ENCODE peak calls at places on chromosomes 5 and 9, in six cellular contexts. One of them, this sample, is unnamed.
A peak's percentile ranks its signal among the peaks of the same experiment; 100 is the strongest.

GRCh38 chr9:126705311-126705766 is 91.6 kb downstream of the LMX1B start:
- DNase-seq in RWPE1: peak; percentile 88
- DNase-seq in stimulated activated CD8-positive, alpha-beta memory T cell treated with anti-CD3 and anti-CD28 coated beads, Interleukin-4, amount 100 ng/mL, for 48 hours: peak; percentile 93
- DNase-seq in foreskin fibroblast: peak; percentile 45
- DNase-seq in naive thymus-derived CD8-positive, alpha-beta T cell: peak; percentile 71
- DNase-seq in epithelial cell of esophagus: peak; percentile 69
- DNase-seq in this sample: no peak

GRCh38 chr9:95573463-95573862 is 56.7 kb upstream of the PTCH1 start:
- DNase-seq in epithelial cell of esophagus: no peak
- DNase-seq in foreskin fibroblast: no peak
- DNase-seq in naive thymus-derived CD8-positive, alpha-beta T cell: no peak
- DNase-seq in RWPE1: no peak
- DNase-seq in stimulated activated CD8-positive, alpha-beta memory T cell treated with anti-CD3 and anti-CD28 coated beads, Interleukin-4, amount 100 ng/mL, for 48 hours: no peak
- DNase-seq in this sample: no peak

GRCh38 chr5:96752341-96753016 is 55.3 kb downstream of the ERAP1 start:
- DNase-seq in stimulated activated CD8-positive, alpha-beta memory T cell treated with anti-CD3 and anti-CD28 coated beads, Interleukin-4, amount 100 ng/mL, for 48 hours: no peak
- DNase-seq in naive thymus-derived CD8-positive, alpha-beta T cell: no peak
- DNase-seq in RWPE1: peak; percentile 66
- DNase-seq in epithelial cell of esophagus: peak; percentile 62
- DNase-seq in foreskin fibroblast: peak; percentile 26
- DNase-seq in this sample: no peak

GRCh38 chr9:123355761-123356520 is at the start of gene CRB2:
- DNase-seq in foreskin fibroblast: no peak
- DNase-seq in stimulated activated CD8-positive, alpha-beta memory T cell treated with anti-CD3 and anti-CD28 coated beads, Interleukin-4, amount 100 ng/mL, for 48 hours: no peak
- DNase-seq in naive thymus-derived CD8-positive, alpha-beta T cell: no peak
- DNase-seq in epithelial cell of esophagus: no peak
- DNase-seq in RWPE1: no peak
- DNase-seq in this sample: no peak

GRCh38 chr9:105475302-105475701 is 27.5 kb downstream of the FSD1L start:
- DNase-seq in epithelial cell of esophagus: peak; percentile 27
- DNase-seq in naive thymus-derived CD8-positive, alpha-beta T cell: no peak
- DNase-seq in RWPE1: no peak
- DNase-seq in foreskin fibroblast: peak; percentile 24
- DNase-seq in stimulated activated CD8-positive, alpha-beta memory T cell treated with anti-CD3 and anti-CD28 coated beads, Interleukin-4, amount 100 ng/mL, for 48 hours: no peak
- DNase-seq in this sample: no peak

GRCh38 chr9:129313331-129313955 is 135.4 kb upstream of the IER5L start:
- DNase-seq in stimulated activated CD8-positive, alpha-beta memory T cell treated with anti-CD3 and anti-CD28 coated beads, Interleukin-4, amount 100 ng/mL, for 48 hours: peak; percentile 11
- DNase-seq in foreskin fibroblast: no peak
- DNase-seq in naive thymus-derived CD8-positive, alpha-beta T cell: no peak
- DNase-seq in RWPE1: no peak
- DNase-seq in epithelial cell of esophagus: no peak
- DNase-seq in this sample: no peak

GRCh38 chr5:132506094-132506692 is 15.6 kb upstream of the IRF1 start:
- DNase-seq in epithelial cell of esophagus: peak; percentile 62
- DNase-seq in stimulated activated CD8-positive, alpha-beta memory T cell treated with anti-CD3 and anti-CD28 coated beads, Interleukin-4, amount 100 ng/mL, for 48 hours: no peak
- DNase-seq in RWPE1: peak; percentile 77
- DNase-seq in naive thymus-derived CD8-positive, alpha-beta T cell: no peak
- DNase-seq in foreskin fibroblast: peak; percentile 86
- DNase-seq in this sample: no peak

GRCh38 chr9:134056483-134057310 is 11.1 kb downstream of the BRD3 start:
- DNase-seq in naive thymus-derived CD8-positive, alpha-beta T cell: no peak
- DNase-seq in foreskin fibroblast: no peak
- DNase-seq in stimulated activated CD8-positive, alpha-beta memory T cell treated with anti-CD3 and anti-CD28 coated beads, Interleukin-4, amount 100 ng/mL, for 48 hours: no peak
- DNase-seq in epithelial cell of esophagus: no peak
- DNase-seq in RWPE1: peak; percentile 33
- DNase-seq in this sample: no peak

GRCh38 chr9:2494571-2494970 is 127.0 kb upstream of the VLDLR start:
- DNase-seq in RWPE1: no peak
- DNase-seq in foreskin fibroblast: peak; percentile 61
- DNase-seq in stimulated activated CD8-positive, alpha-beta memory T cell treated with anti-CD3 and anti-CD28 coated beads, Interleukin-4, amount 100 ng/mL, for 48 hours: no peak
- DNase-seq in naive thymus-derived CD8-positive, alpha-beta T cell: no peak
- DNase-seq in epithelial cell of esophagus: peak; percentile 49
- DNase-seq in this sample: no peak

GRCh38 chr5:92887254-92887653 is 693.8 kb downstream of the NR2F1-AS1 start:
- DNase-seq in stimulated activated CD8-positive, alpha-beta memory T cell treated with anti-CD3 and anti-CD28 coated beads, Interleukin-4, amount 100 ng/mL, for 48 hours: no peak
- DNase-seq in RWPE1: no peak
- DNase-seq in foreskin fibroblast: no peak
- DNase-seq in epithelial cell of esophagus: no peak
- DNase-seq in naive thymus-derived CD8-positive, alpha-beta T cell: no peak
- DNase-seq in this sample: no peak

GRCh38 chr5:69238760-69239251 is 4.1 kb downstream of the CDK7 start:
- DNase-seq in epithelial cell of esophagus: peak; percentile 86
- DNase-seq in RWPE1: peak; percentile 94
- DNase-seq in naive thymus-derived CD8-positive, alpha-beta T cell: no peak
- DNase-seq in foreskin fibroblast: peak; percentile 65
- DNase-seq in stimulated activated CD8-positive, alpha-beta memory T cell treated with anti-CD3 and anti-CD28 coated beads, Interleukin-4, amount 100 ng/mL, for 48 hours: no peak
- DNase-seq in this sample: no peak

GRCh38 chr5:50447940-50448339 is 6.9 kb upstream of the EMB start:
- DNase-seq in foreskin fibroblast: no peak
- DNase-seq in naive thymus-derived CD8-positive, alpha-beta T cell: no peak
- DNase-seq in epithelial cell of esophagus: no peak
- DNase-seq in RWPE1: no peak
- DNase-seq in stimulated activated CD8-positive, alpha-beta memory T cell treated with anti-CD3 and anti-CD28 coated beads, Interleukin-4, amount 100 ng/mL, for 48 hours: no peak
- DNase-seq in this sample: no peak

GRCh38 chr9:40914772-40915659 is 213.5 kb downstream of the FOXD4L6 start:
- DNase-seq in stimulated activated CD8-positive, alpha-beta memory T cell treated with anti-CD3 and anti-CD28 coated beads, Interleukin-4, amount 100 ng/mL, for 48 hours: no peak
- DNase-seq in naive thymus-derived CD8-positive, alpha-beta T cell: no peak
- DNase-seq in RWPE1: no peak
- DNase-seq in foreskin fibroblast: no peak
- DNase-seq in epithelial cell of esophagus: no peak
- DNase-seq in this sample: no peak

GRCh38 chr9:126386088-126386487 is 59.5 kb downstream of the MVB12B start:
- DNase-seq in epithelial cell of esophagus: peak; percentile 64
- DNase-seq in foreskin fibroblast: no peak
- DNase-seq in naive thymus-derived CD8-positive, alpha-beta T cell: no peak
- DNase-seq in RWPE1: peak; percentile 60
- DNase-seq in stimulated activated CD8-positive, alpha-beta memory T cell treated with anti-CD3 and anti-CD28 coated beads, Interleukin-4, amount 100 ng/mL, for 48 hours: no peak
- DNase-seq in this sample: peak; percentile 14

GRCh38 chr5:148455055-148455675 is 71.4 kb downstream of the FBXO38 start:
- DNase-seq in epithelial cell of esophagus: peak; percentile 13
- DNase-seq in RWPE1: no peak
- DNase-seq in stimulated activated CD8-positive, alpha-beta memory T cell treated with anti-CD3 and anti-CD28 coated beads, Interleukin-4, amount 100 ng/mL, for 48 hours: no peak
- DNase-seq in naive thymus-derived CD8-positive, alpha-beta T cell: no peak
- DNase-seq in foreskin fibroblast: no peak
- DNase-seq in this sample: no peak

GRCh38 chr9:38318755-38319495 is 73.6 kb upstream of the ALDH1B1 start:
- DNase-seq in epithelial cell of esophagus: peak; percentile 61
- DNase-seq in foreskin fibroblast: peak; percentile 18
- DNase-seq in stimulated activated CD8-positive, alpha-beta memory T cell treated with anti-CD3 and anti-CD28 coated beads, Interleukin-4, amount 100 ng/mL, for 48 hours: no peak
- DNase-seq in RWPE1: no peak
- DNase-seq in naive thymus-derived CD8-positive, alpha-beta T cell: no peak
- DNase-seq in this sample: no peak

GRCh38 chr9:32926901-32927300 is 74.5 kb downstream of the APTX start:
- DNase-seq in epithelial cell of esophagus: no peak
- DNase-seq in stimulated activated CD8-positive, alpha-beta memory T cell treated with anti-CD3 and anti-CD28 coated beads, Interleukin-4, amount 100 ng/mL, for 48 hours: no peak
- DNase-seq in naive thymus-derived CD8-positive, alpha-beta T cell: no peak
- DNase-seq in foreskin fibroblast: peak; percentile 7
- DNase-seq in RWPE1: no peak
- DNase-seq in this sample: no peak

GRCh38 chr5:76025069-76025468 is 58.1 kb upstream of the SV2C start:
- DNase-seq in stimulated activated CD8-positive, alpha-beta memory T cell treated with anti-CD3 and anti-CD28 coated beads, Interleukin-4, amount 100 ng/mL, for 48 hours: no peak
- DNase-seq in epithelial cell of esophagus: no peak
- DNase-seq in RWPE1: no peak
- DNase-seq in foreskin fibroblast: no peak
- DNase-seq in naive thymus-derived CD8-positive, alpha-beta T cell: no peak
- DNase-seq in this sample: peak; percentile 52

GRCh38 chr5:62614355-62614754 is 35.7 kb downstream of the LRRC70 start:
- DNase-seq in stimulated activated CD8-positive, alpha-beta memory T cell treated with anti-CD3 and anti-CD28 coated beads, Interleukin-4, amount 100 ng/mL, for 48 hours: no peak
- DNase-seq in foreskin fibroblast: no peak
- DNase-seq in RWPE1: no peak
- DNase-seq in naive thymus-derived CD8-positive, alpha-beta T cell: no peak
- DNase-seq in epithelial cell of esophagus: peak; percentile 5
- DNase-seq in this sample: no peak

GRCh38 chr5:139647406-139648204 is 544 bp upstream of the CXXC5 start:
- DNase-seq in RWPE1: no peak
- DNase-seq in stimulated activated CD8-positive, alpha-beta memory T cell treated with anti-CD3 and anti-CD28 coated beads, Interleukin-4, amount 100 ng/mL, for 48 hours: no peak
- DNase-seq in naive thymus-derived CD8-positive, alpha-beta T cell: no peak
- DNase-seq in epithelial cell of esophagus: no peak
- DNase-seq in foreskin fibroblast: no peak
- DNase-seq in this sample: no peak

GRCh38 chr9:126652140-126652558 is 38.4 kb downstream of the LMX1B start:
- DNase-seq in RWPE1: no peak
- DNase-seq in stimulated activated CD8-positive, alpha-beta memory T cell treated with anti-CD3 and anti-CD28 coated beads, Interleukin-4, amount 100 ng/mL, for 48 hours: no peak
- DNase-seq in epithelial cell of esophagus: no peak
- DNase-seq in naive thymus-derived CD8-positive, alpha-beta T cell: no peak
- DNase-seq in foreskin fibroblast: no peak
- DNase-seq in this sample: no peak

GRCh38 chr9:118829334-118829733 is 539.9 kb downstream of the BRINP1 start:
- DNase-seq in RWPE1: no peak
- DNase-seq in stimulated activated CD8-positive, alpha-beta memory T cell treated with anti-CD3 and anti-CD28 coated beads, Interleukin-4, amount 100 ng/mL, for 48 hours: no peak
- DNase-seq in foreskin fibroblast: no peak
- DNase-seq in naive thymus-derived CD8-positive, alpha-beta T cell: no peak
- DNase-seq in epithelial cell of esophagus: peak; percentile 2
- DNase-seq in this sample: no peak

GRCh38 chr5:173764321-173765029 is 123.7 kb upstream of the CPEB4 start:
- DNase-seq in RWPE1: peak; percentile 97
- DNase-seq in stimulated activated CD8-positive, alpha-beta memory T cell treated with anti-CD3 and anti-CD28 coated beads, Interleukin-4, amount 100 ng/mL, for 48 hours: no peak
- DNase-seq in naive thymus-derived CD8-positive, alpha-beta T cell: no peak
- DNase-seq in foreskin fibroblast: peak; percentile 95
- DNase-seq in epithelial cell of esophagus: peak; percentile 94
- DNase-seq in this sample: no peak

GRCh38 chr9:98978231-98978681 is 34.5 kb downstream of the COL15A1 start:
- DNase-seq in epithelial cell of esophagus: no peak
- DNase-seq in stimulated activated CD8-positive, alpha-beta memory T cell treated with anti-CD3 and anti-CD28 coated beads, Interleukin-4, amount 100 ng/mL, for 48 hours: no peak
- DNase-seq in foreskin fibroblast: no peak
- DNase-seq in RWPE1: no peak
- DNase-seq in naive thymus-derived CD8-positive, alpha-beta T cell: no peak
- DNase-seq in this sample: no peak

GRCh38 chr9:99818439-99818992 is 3.2 kb upstream of the NR4A3 start:
- DNase-seq in epithelial cell of esophagus: no peak
- DNase-seq in stimulated activated CD8-positive, alpha-beta memory T cell treated with anti-CD3 and anti-CD28 coated beads, Interleukin-4, amount 100 ng/mL, for 48 hours: no peak
- DNase-seq in RWPE1: no peak
- DNase-seq in foreskin fibroblast: no peak
- DNase-seq in naive thymus-derived CD8-positive, alpha-beta T cell: no peak
- DNase-seq in this sample: no peak

GRCh38 chr9:8745347-8745746 is 945.8 kb upstream of the DMAC1 start:
- DNase-seq in foreskin fibroblast: no peak
- DNase-seq in epithelial cell of esophagus: no peak
- DNase-seq in naive thymus-derived CD8-positive, alpha-beta T cell: no peak
- DNase-seq in stimulated activated CD8-positive, alpha-beta memory T cell treated with anti-CD3 and anti-CD28 coated beads, Interleukin-4, amount 100 ng/mL, for 48 hours: no peak
- DNase-seq in RWPE1: no peak
- DNase-seq in this sample: no peak

GRCh38 chr5:155353231-155353630 is 339.7 kb downstream of the KIF4B start:
- DNase-seq in naive thymus-derived CD8-positive, alpha-beta T cell: no peak
- DNase-seq in foreskin fibroblast: no peak
- DNase-seq in stimulated activated CD8-positive, alpha-beta memory T cell treated with anti-CD3 and anti-CD28 coated beads, Interleukin-4, amount 100 ng/mL, for 48 hours: no peak
- DNase-seq in epithelial cell of esophagus: no peak
- DNase-seq in RWPE1: no peak
- DNase-seq in this sample: no peak

GRCh38 chr5:80059354-80059980 is 24.3 kb downstream of the THBS4 start:
- DNase-seq in stimulated activated CD8-positive, alpha-beta memory T cell treated with anti-CD3 and anti-CD28 coated beads, Interleukin-4, amount 100 ng/mL, for 48 hours: no peak
- DNase-seq in naive thymus-derived CD8-positive, alpha-beta T cell: no peak
- DNase-seq in foreskin fibroblast: no peak
- DNase-seq in epithelial cell of esophagus: no peak
- DNase-seq in RWPE1: no peak
- DNase-seq in this sample: no peak

GRCh38 chr5:156912869-156913268 is 50.2 kb downstream of the TIMD4 start:
- DNase-seq in RWPE1: no peak
- DNase-seq in stimulated activated CD8-positive, alpha-beta memory T cell treated with anti-CD3 and anti-CD28 coated beads, Interleukin-4, amount 100 ng/mL, for 48 hours: no peak
- DNase-seq in foreskin fibroblast: no peak
- DNase-seq in epithelial cell of esophagus: no peak
- DNase-seq in naive thymus-derived CD8-positive, alpha-beta T cell: no peak
- DNase-seq in this sample: no peak

GRCh38 chr5:110335361-110336046 is 391.0 kb downstream of the TMEM232 start:
- DNase-seq in RWPE1: no peak
- DNase-seq in naive thymus-derived CD8-positive, alpha-beta T cell: no peak
- DNase-seq in epithelial cell of esophagus: no peak
- DNase-seq in foreskin fibroblast: peak; percentile 32
- DNase-seq in stimulated activated CD8-positive, alpha-beta memory T cell treated with anti-CD3 and anti-CD28 coated beads, Interleukin-4, amount 100 ng/mL, for 48 hours: no peak
- DNase-seq in this sample: no peak

GRCh38 chr5:126694403-126694802 is 82.5 kb upstream of the LMNB1 start:
- DNase-seq in naive thymus-derived CD8-positive, alpha-beta T cell: no peak
- DNase-seq in epithelial cell of esophagus: no peak
- DNase-seq in RWPE1: no peak
- DNase-seq in stimulated activated CD8-positive, alpha-beta memory T cell treated with anti-CD3 and anti-CD28 coated beads, Interleukin-4, amount 100 ng/mL, for 48 hours: no peak
- DNase-seq in foreskin fibroblast: peak; percentile 29
- DNase-seq in this sample: no peak

GRCh38 chr5:79157289-79157688 is 45.7 kb downstream of the BHMT start:
- DNase-seq in RWPE1: peak; percentile 35
- DNase-seq in epithelial cell of esophagus: peak; percentile 84
- DNase-seq in stimulated activated CD8-positive, alpha-beta memory T cell treated with anti-CD3 and anti-CD28 coated beads, Interleukin-4, amount 100 ng/mL, for 48 hours: no peak
- DNase-seq in foreskin fibroblast: no peak
- DNase-seq in naive thymus-derived CD8-positive, alpha-beta T cell: no peak
- DNase-seq in this sample: no peak

GRCh38 chr9:27426717-27427645 is 97.1 kb upstream of the IFNK start:
- DNase-seq in foreskin fibroblast: no peak
- DNase-seq in naive thymus-derived CD8-positive, alpha-beta T cell: no peak
- DNase-seq in RWPE1: peak; percentile 89
- DNase-seq in stimulated activated CD8-positive, alpha-beta memory T cell treated with anti-CD3 and anti-CD28 coated beads, Interleukin-4, amount 100 ng/mL, for 48 hours: no peak
- DNase-seq in epithelial cell of esophagus: peak; percentile 94
- DNase-seq in this sample: no peak

GRCh38 chr5:1760656-1761452 is 38.8 kb downstream of the MRPL36 start:
- DNase-seq in epithelial cell of esophagus: no peak
- DNase-seq in naive thymus-derived CD8-positive, alpha-beta T cell: no peak
- DNase-seq in RWPE1: no peak
- DNase-seq in stimulated activated CD8-positive, alpha-beta memory T cell treated with anti-CD3 and anti-CD28 coated beads, Interleukin-4, amount 100 ng/mL, for 48 hours: no peak
- DNase-seq in foreskin fibroblast: no peak
- DNase-seq in this sample: no peak

GRCh38 chr9:7328453-7328852 is 471.1 kb downstream of the DMAC1 start:
- DNase-seq in foreskin fibroblast: no peak
- DNase-seq in epithelial cell of esophagus: no peak
- DNase-seq in stimulated activated CD8-positive, alpha-beta memory T cell treated with anti-CD3 and anti-CD28 coated beads, Interleukin-4, amount 100 ng/mL, for 48 hours: no peak
- DNase-seq in RWPE1: no peak
- DNase-seq in naive thymus-derived CD8-positive, alpha-beta T cell: no peak
- DNase-seq in this sample: no peak

GRCh38 chr9:116978155-116978554 is 291.1 kb downstream of the TRIM32 start:
- DNase-seq in foreskin fibroblast: no peak
- DNase-seq in stimulated activated CD8-positive, alpha-beta memory T cell treated with anti-CD3 and anti-CD28 coated beads, Interleukin-4, amount 100 ng/mL, for 48 hours: no peak
- DNase-seq in epithelial cell of esophagus: peak; percentile 64
- DNase-seq in naive thymus-derived CD8-positive, alpha-beta T cell: no peak
- DNase-seq in RWPE1: peak; percentile 77
- DNase-seq in this sample: no peak

GRCh38 chr9:113875917-113876805 is at the start of gene ZNF618:
- DNase-seq in naive thymus-derived CD8-positive, alpha-beta T cell: no peak
- DNase-seq in epithelial cell of esophagus: peak; percentile 58
- DNase-seq in foreskin fibroblast: peak; percentile 9
- DNase-seq in RWPE1: peak; percentile 66
- DNase-seq in stimulated activated CD8-positive, alpha-beta memory T cell treated with anti-CD3 and anti-CD28 coated beads, Interleukin-4, amount 100 ng/mL, for 48 hours: peak; percentile 36
- DNase-seq in this sample: no peak

GRCh38 chr9:76564300-76564699 is 105.3 kb downstream of the GCNT1 start:
- DNase-seq in naive thymus-derived CD8-positive, alpha-beta T cell: no peak
- DNase-seq in RWPE1: no peak
- DNase-seq in foreskin fibroblast: peak; percentile 54
- DNase-seq in epithelial cell of esophagus: no peak
- DNase-seq in stimulated activated CD8-positive, alpha-beta memory T cell treated with anti-CD3 and anti-CD28 coated beads, Interleukin-4, amount 100 ng/mL, for 48 hours: no peak
- DNase-seq in this sample: no peak